ENCODE peak calls at places on chromosomes 16 and 17, in six cellular contexts. T, V, I, B, O and F are unnamed samples.

GRCh38 chr17:60613325-60613724 is 13.3 kb downstream of the PPM1D start:
- DNase-seq in T (no peak), B (no peak), V (no peak), I (no peak), O (no peak), F (no peak)

GRCh38 chr17:5237541-5238016 is 2.9 kb upstream of the SCIMP start:
- DNase-seq in O (peak), B (no peak), V (peak), I (no peak), T (no peak), F (peak)

GRCh38 chr17:65027305-65027704 is 29.2 kb downstream of the GNA13 start:
- DNase-seq in T (no peak), I (no peak), O (peak), B (peak), V (peak), F (no peak)

GRCh38 chr16:89146211-89147005 is 25.1 kb upstream of the CDH15 start:
- DNase-seq in I (no peak), V (no peak), B (no peak), T (no peak), O (no peak), F (no peak)

GRCh38 chr16:74896389-74897370 is 88.2 kb downstream of the WDR59 start:
- DNase-seq in I (no peak), V (peak), T (no peak), B (peak), O (no peak), F (no peak)

GRCh38 chr16:84548971-84549844 is 44.7 kb upstream of the MEAK7 start:
- DNase-seq in T (no peak), O (peak), B (no peak), V (no peak), I (no peak), F (peak)

GRCh38 chr16:676565-677297 is 1.3 kb downstream of the RHBDL1 start:
- DNase-seq in V (no peak), I (peak), B (no peak), O (no peak), T (no peak), F (no peak)

GRCh38 chr17:13415877-13416416 is 185.8 kb downstream of the HS3ST3A1 start:
- DNase-seq in O (no peak), T (no peak), B (no peak), I (no peak), V (peak), F (no peak)

GRCh38 chr17:27984816-27985215 is 57.7 kb upstream of the NLK start:
- DNase-seq in B (no peak), I (no peak), O (no peak), V (no peak), T (no peak), F (no peak)

GRCh38 chr17:45160505-45161287 is 979 bp upstream of the HEXIM2 start:
- DNase-seq in B (no peak), O (peak), T (no peak), V (peak), I (peak), F (peak)

GRCh38 chr17:7523033-7523432 is 25.8 kb upstream of the TNFSF12 start:
- DNase-seq in T (no peak), I (no peak), B (no peak), O (peak), V (no peak), F (no peak)

GRCh38 chr17:38425744-38426143 is 2.5 kb upstream of the ARHGAP23 start:
- DNase-seq in I (no peak), T (no peak), V (no peak), B (no peak), O (no peak), F (no peak)

GRCh38 chr17:77287432-77288068 is 146.8 kb downstream of the SEC14L1 start:
- DNase-seq in O (no peak), T (no peak), I (peak), V (peak), B (peak), F (no peak)

GRCh38 chr17:9790889-9791876 is at the start of gene DHRS7C:
- DNase-seq in V (no peak), I (no peak), T (no peak), O (no peak), B (no peak), F (no peak)

GRCh38 chr17:34562387-34562786 is 17.0 kb upstream of the TMEM132E start:
- DNase-seq in V (no peak), O (no peak), I (no peak), B (no peak), T (no peak), F (no peak)

GRCh38 chr17:80891096-80892018 is 100.3 kb upstream of the CHMP6 start:
- DNase-seq in B (peak), I (peak), O (peak), T (no peak), V (peak), F (no peak)

GRCh38 chr17:1094591-1094990 is 85.2 kb downstream of the ABR start:
- DNase-seq in B (no peak), O (no peak), I (no peak), V (no peak), T (no peak), F (no peak)

GRCh38 chr16:9980981-9981380 is 201.2 kb downstream of the GRIN2A start:
- DNase-seq in I (no peak), T (no peak), O (no peak), V (no peak), B (no peak), F (no peak)

GRCh38 chr17:45692661-45693060 is 91.5 kb upstream of the CRHR1 start:
- DNase-seq in B (no peak), T (no peak), I (no peak), O (no peak), V (no peak), F (no peak)

GRCh38 chr16:74760007-74760767 is 14.4 kb downstream of the FA2H start:
- DNase-seq in T (no peak), I (no peak), V (no peak), O (no peak), B (peak), F (no peak)

GRCh38 chr17:57697891-57698708 is 47.0 kb downstream of the CCDC182 start:
- DNase-seq in I (no peak), V (no peak), B (no peak), O (peak), T (no peak), F (no peak)

GRCh38 chr17:73453090-73453489 is 141.3 kb upstream of the CDC42EP4 start:
- DNase-seq in T (no peak), V (no peak), B (no peak), O (no peak), I (no peak), F (no peak)

GRCh38 chr17:45234641-45235040 is 13.0 kb downstream of the FMNL1 start:
- DNase-seq in B (no peak), T (no peak), V (no peak), I (peak), O (peak), F (no peak)

GRCh38 chr17:38571833-38572274 is 33.9 kb downstream of the SRCIN1 start:
- DNase-seq in B (no peak), V (no peak), T (no peak), O (no peak), I (no peak), F (no peak)

GRCh38 chr17:77609553-77610517 is 348.7 kb upstream of the TNRC6C start:
- DNase-seq in O (peak), V (no peak), I (no peak), B (no peak), T (no peak), F (peak)

GRCh38 chr17:32298721-32299578 is 33.3 kb downstream of the RHBDL3 start:
- DNase-seq in B (no peak), O (no peak), T (no peak), V (no peak), I (peak), F (no peak)

GRCh38 chr17:7929158-7930029 is at the start of gene KCNAB3:
- DNase-seq in V (peak), I (no peak), O (peak), T (no peak), B (no peak), F (peak)

GRCh38 chr17:36525113-36525512 is 9.6 kb downstream of the MYO19 start:
- DNase-seq in V (no peak), T (no peak), I (no peak), O (no peak), B (no peak), F (no peak)

GRCh38 chr16:80718480-80719220 is 85.7 kb downstream of the CDYL2 start:
- DNase-seq in B (peak), V (peak), T (no peak), I (peak), O (no peak), F (peak)

GRCh38 chr16:61681124-61681523 is 355.1 kb downstream of the CDH8 start:
- DNase-seq in V (no peak), O (no peak), I (no peak), T (no peak), B (no peak), F (peak)

GRCh38 chr16:16890964-16891363 is 512.0 kb downstream of the NPIPA7 start:
- DNase-seq in O (no peak), I (no peak), B (no peak), V (no peak), T (no peak), F (no peak)

GRCh38 chr17:62703269-62703775 is 75.9 kb downstream of the MRC2 start:
- DNase-seq in O (peak), T (no peak), I (no peak), B (peak), V (peak), F (no peak)